ENCODE peak calls at places on chromosomes 11 and 22, in six cellular contexts. B, O, R, G, K and N are unnamed samples.

GRCh38 chr11:74672956-74673895 is 58.0 kb downstream of the CHRDL2 start:
- DNase-seq in R (peak), B (peak), K (no peak), O (peak), G (no peak), N (no peak)

GRCh38 chr11:76918941-76919386 is 58.2 kb downstream of the ACER3 start:
- DNase-seq in K (no peak), O (peak), R (no peak), B (peak), G (peak), N (no peak)

GRCh38 chr11:859394-860131 is 16.9 kb downstream of the TSPAN4 start:
- DNase-seq in R (peak), O (peak), G (peak), K (no peak), B (peak), N (no peak)

GRCh38 chr11:118918128-118918685 is 7.5 kb downstream of the BCL9L start:
- DNase-seq in R (no peak), O (peak), G (no peak), K (no peak), B (no peak), N (no peak)

GRCh38 chr11:66324626-66325025 is 7.8 kb upstream of the CD248 start:
- DNase-seq in G (no peak), R (no peak), O (peak), B (no peak), K (no peak), N (no peak)

GRCh38 chr11:104327864-104328513 is 164.0 kb upstream of the PDGFD start:
- DNase-seq in R (no peak), G (no peak), B (no peak), O (no peak), K (no peak), N (no peak)

GRCh38 chr22:46894081-46894671 is 131.7 kb downstream of the TBC1D22A start:
- DNase-seq in O (no peak), B (peak), G (no peak), K (no peak), R (no peak), N (no peak)

GRCh38 chr11:20087118-20087521 is 73.2 kb downstream of the DBX1 start:
- DNase-seq in G (no peak), O (peak), R (no peak), B (no peak), K (no peak), N (no peak)

GRCh38 chr22:40666151-40666848 is 13.0 kb upstream of the MCHR1 start:
- DNase-seq in B (no peak), K (no peak), G (no peak), O (no peak), R (peak), N (no peak)

GRCh38 chr11:17528181-17528691 is 16.0 kb downstream of the USH1C start:
- DNase-seq in K (peak), R (peak), G (peak), B (peak), O (peak), N (peak)

GRCh38 chr22:19791894-19792293 is 31.3 kb downstream of the TBX1 start:
- DNase-seq in K (no peak), O (no peak), G (no peak), R (no peak), B (no peak), N (no peak)

GRCh38 chr22:23237201-23237798 is 57.0 kb downstream of the BCR start:
- DNase-seq in K (no peak), R (peak), G (peak), B (peak), O (peak), N (no peak)